ENCODE peak calls at places on chromosomes 11 and 22, in seven cellular contexts. L, N, K, I, P, H and F are unnamed samples.

GRCh38 chr22:39926175-39927152 is 25.6 kb downstream of the GRAP2 start:
- DNase-seq in K (no peak), I (no peak), N (no peak), P (no peak), H (no peak), L (peak), F (no peak)

GRCh38 chr22:44595841-44596341 is 97.9 kb upstream of the RTL6 start:
- DNase-seq in H (peak), N (no peak), I (no peak), P (no peak), K (no peak), L (peak), F (peak)

GRCh38 chr22:50572965-50573364 is 5.3 kb downstream of the CPT1B start:
- DNase-seq in K (no peak), L (no peak), N (no peak), I (no peak), H (no peak), P (no peak), F (no peak)

GRCh38 chr11:6616596-6617250 is 2.5 kb downstream of the TPP1 start:
- DNase-seq in K (no peak), N (no peak), L (no peak), I (no peak), H (no peak), P (no peak), F (no peak)

GRCh38 chr11:128299132-128299726 is 288.1 kb downstream of the ETS1 start:
- DNase-seq in K (no peak), H (peak), N (no peak), L (peak), P (peak), I (peak), F (peak)

GRCh38 chr11:130124096-130124495 is 35.5 kb upstream of the ST14 start:
- DNase-seq in H (peak), L (peak), N (no peak), K (no peak), P (peak), I (peak), F (peak)

GRCh38 chr22:48425091-48425506 is 1402.6 kb downstream of the BRD1 start:
- DNase-seq in N (no peak), P (no peak), L (no peak), I (no peak), H (no peak), K (no peak), F (no peak)

GRCh38 chr11:17540807-17541206 is 3.4 kb downstream of the USH1C start:
- DNase-seq in N (no peak), P (no peak), H (no peak), I (no peak), L (no peak), K (no peak), F (no peak)

GRCh38 chr22:24440718-24441405 is 13.5 kb downstream of the ADORA2A start:
- DNase-seq in P (no peak), H (no peak), L (no peak), I (no peak), K (no peak), N (no peak), F (no peak)

GRCh38 chr22:46560696-46561295 is 23.4 kb upstream of the CELSR1 start:
- DNase-seq in N (no peak), K (no peak), P (no peak), H (no peak), L (no peak), I (no peak), F (no peak)

GRCh38 chr11:58060939-58061672 is 30.4 kb downstream of the OR6Q1 start:
- DNase-seq in H (peak), P (peak), N (no peak), I (no peak), L (no peak), K (peak), F (no peak)

GRCh38 chr11:12118940-12119339 is 8.6 kb downstream of the MICAL2 start:
- DNase-seq in N (no peak), K (no peak), L (no peak), I (no peak), H (peak), P (no peak), F (no peak)

GRCh38 chr11:112822478-112823274 is 138.5 kb upstream of the NCAM1 start:
- DNase-seq in H (no peak), L (no peak), K (peak), P (no peak), I (no peak), N (no peak), F (no peak)

GRCh38 chr22:44500623-44501022 is 2.6 kb upstream of the RTL6 start:
- DNase-seq in H (no peak), L (no peak), K (no peak), I (no peak), N (no peak), P (no peak), F (no peak)

GRCh38 chr22:45531944-45532631 is 29.4 kb downstream of the FBLN1 start:
- DNase-seq in I (no peak), K (no peak), P (no peak), H (no peak), N (no peak), L (no peak), F (no peak)

GRCh38 chr11:107818491-107818890 is 40.1 kb downstream of the SLC35F2 start:
- DNase-seq in N (no peak), L (no peak), H (no peak), K (no peak), I (no peak), P (no peak), F (no peak)

GRCh38 chr11:116852261-116853125 is 15.1 kb upstream of the APOA1 start:
- DNase-seq in I (peak), K (no peak), L (no peak), N (peak), H (peak), P (no peak), F (no peak)
- H3K4me3 ChIP-seq in I (no peak), K (no peak), L (no peak), N (peak), H (no peak), P (no peak), F (no peak)

GRCh38 chr11:62236187-62236586 is 5.9 kb upstream of the SCGB1D2 start:
- DNase-seq in K (no peak), I (no peak), H (no peak), N (no peak), L (no peak), P (no peak), F (no peak)

GRCh38 chr11:62238151-62238550 is 3.9 kb upstream of the SCGB1D2 start:
- DNase-seq in H (no peak), L (no peak), K (no peak), P (no peak), N (no peak), I (no peak), F (no peak)

GRCh38 chr11:62237499-62237898 is 4.5 kb upstream of the SCGB1D2 start:
- DNase-seq in H (no peak), N (no peak), I (no peak), P (no peak), L (no peak), K (no peak), F (no peak)

DNA sequence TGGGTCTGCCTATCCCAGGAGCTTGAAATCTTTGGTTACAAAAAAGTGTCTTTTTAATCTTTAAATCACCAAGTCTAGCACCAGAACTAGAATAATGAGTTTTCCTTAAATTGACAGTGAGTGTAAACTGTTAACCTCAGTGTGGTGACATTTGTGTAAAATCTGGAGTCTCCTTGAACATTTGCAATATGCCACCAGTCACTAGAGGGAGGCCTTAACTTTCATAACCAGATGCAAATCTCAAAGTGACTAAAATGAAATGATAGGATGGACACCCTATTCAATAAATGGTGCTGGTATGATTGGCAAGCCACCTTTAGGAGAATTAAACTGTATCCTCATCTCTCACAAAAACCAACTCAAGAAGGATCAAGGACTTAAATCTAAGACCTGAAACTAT is 8.3 kb upstream of the SCGB1D2 start:
- DNase-seq in K (no peak), I (no peak), H (no peak), N (peak), P (no peak), L (no peak), F (no peak)
- TF ChIP-seq CTCF in K (no peak), I (no peak), H (no peak), N (peak), P (no peak), L (no peak), F (no peak)

GRCh38 chr11:65829459-65829858 is 4.3 kb upstream of the SNX32 start:
- DNase-seq in L (no peak), I (no peak), P (no peak), K (no peak), N (no peak), H (no peak), F (no peak)

GRCh38 chr11:65833297-65834030 is at the start of gene SNX32:
- DNase-seq in K (peak), I (peak), H (peak), L (peak), P (peak), N (peak), F (peak)

DNA sequence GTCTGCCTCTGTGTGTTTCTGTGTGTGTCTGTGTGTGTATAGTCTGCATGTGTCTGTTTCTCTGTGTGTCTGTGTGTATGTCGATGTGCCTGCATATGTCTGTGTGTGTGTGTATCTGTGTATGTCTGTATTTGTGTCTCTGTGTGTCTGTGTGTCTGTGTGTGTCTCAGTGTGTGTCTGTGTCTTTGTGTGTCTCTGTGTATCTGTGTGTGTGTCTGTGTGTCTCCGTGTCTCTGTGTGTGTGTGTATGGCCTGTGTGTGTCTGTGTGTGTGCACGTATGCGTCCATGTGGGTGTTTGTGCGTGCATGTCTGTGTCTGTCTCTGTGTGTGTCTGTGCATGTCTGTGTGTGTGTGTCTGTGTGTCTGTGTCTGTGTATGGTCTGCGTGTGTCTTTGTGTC is 439 bp downstream of the SNX32 start:
- DNase-seq in P (no peak), I (no peak), L (no peak), N (no peak), H (no peak), K (no peak), F (no peak)
- H3K4me3 ChIP-seq in P (peak), I (peak), L (no peak), N (peak), H (peak), K (peak), F (peak)

GRCh38 chr22:32044913-32045312 is 1.9 kb downstream of the SLC5A1 start:
- DNase-seq in N (no peak), L (peak), K (no peak), I (no peak), P (peak), H (no peak), F (no peak)
- TF ChIP-seq CTCF in N (no peak), L (no peak), K (no peak), I (no peak), P (no peak), H (no peak), F (no peak)

GRCh38 chr11:73647459-73648100 is 1.2 kb downstream of the PLEKHB1 start:
- DNase-seq in K (peak), I (peak), P (peak), N (peak), H (peak), L (peak), F (peak)
- H3K4me3 ChIP-seq in K (peak), I (peak), P (peak), N (peak), H (peak), L (no peak), F (peak)

GRCh38 chr22:27259390-27259789 is 542.2 kb downstream of the MN1 start:
- DNase-seq in H (no peak), L (no peak), K (no peak), P (no peak), I (no peak), N (no peak), F (no peak)

GRCh38 chr22:27260087-27260730 is 541.3 kb downstream of the MN1 start:
- DNase-seq in K (peak), I (no peak), N (no peak), P (no peak), H (no peak), L (no peak), F (no peak)

GRCh38 chr22:27255580-27255979 is 546.0 kb downstream of the MN1 start:
- DNase-seq in I (no peak), H (no peak), N (no peak), K (no peak), P (no peak), L (no peak), F (no peak)

GRCh38 chr22:27258773-27259172 is 542.8 kb downstream of the MN1 start:
- DNase-seq in I (no peak), L (no peak), P (no peak), N (no peak), K (peak), H (no peak), F (no peak)

GRCh38 chr22:27257987-27258386 is 543.6 kb downstream of the MN1 start:
- DNase-seq in P (no peak), K (no peak), H (no peak), I (no peak), L (no peak), N (no peak), F (no peak)
- TF ChIP-seq CTCF in P (peak), K (no peak), H (no peak), I (peak), L (no peak), N (no peak), F (no peak)

DNA sequence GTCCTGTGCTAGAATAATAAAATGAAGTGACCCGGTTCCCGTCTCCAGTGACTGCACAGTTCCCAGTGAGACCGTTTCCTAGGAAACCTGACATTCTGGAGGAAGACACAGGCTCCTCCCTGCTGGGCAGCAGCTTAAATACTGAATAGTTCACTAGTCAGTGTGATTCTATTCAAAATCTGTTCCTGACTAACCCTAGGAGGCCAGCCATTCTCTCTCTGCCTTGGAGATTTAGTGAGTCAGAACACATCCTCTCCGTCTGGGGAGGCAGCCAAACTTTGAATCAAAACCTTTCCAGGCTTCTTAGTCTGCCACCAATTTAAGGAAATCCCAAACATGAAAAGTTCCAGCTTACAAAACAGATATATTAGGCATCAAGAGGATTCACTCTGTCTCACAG is 11.2 kb downstream of the TRIM66 start:
- DNase-seq in L (peak), K (peak), P (peak), N (no peak), I (peak), H (peak), F (peak)
- H3K4me3 ChIP-seq in L (no peak), K (peak), P (peak), N (no peak), I (no peak), H (no peak), F (no peak)